ENCODE peak calls at places on chromosome 13, in five cellular contexts. D is body of pancreas; F is kidney epithelial cell; Q is GM23248; X is CD8-positive, alpha-beta memory T cell. A is an unnamed sample.

GRCh38 chr13:74651121-74651520 is 516.9 kb upstream of the KLF12 start:
- DNase-seq in D (no peak), F (no peak), Q (no peak), X (no peak), A (no peak)

GRCh38 chr13:44237276-44237767 is 136.3 kb upstream of the SERP2 start:
- DNase-seq in D (peak), F (peak), Q (peak), X (no peak), A (peak)

GRCh38 chr13:32330438-32330837 is 15.1 kb downstream of the BRCA2 start:
- DNase-seq in D (no peak), F (no peak), Q (peak), X (no peak), A (no peak)

GRCh38 chr13:102347490-102347889 is 54.4 kb downstream of the FGF14 start:
- DNase-seq in D (no peak), F (no peak), Q (no peak), X (no peak), A (no peak)

GRCh38 chr13:29852464-29853054 is 2.1 kb upstream of the UBL3 start:
- DNase-seq in D (no peak), F (no peak), Q (peak), X (no peak), A (no peak)

GRCh38 chr13:44540761-44541434 is 35.2 kb downstream of the TSC22D1 start:
- DNase-seq in D (peak), F (no peak), Q (no peak), X (no peak), A (no peak)

GRCh38 chr13:101751488-101751887 is 299.0 kb downstream of the ITGBL1 start:
- DNase-seq in D (no peak), F (no peak), Q (peak), X (no peak), A (no peak)

GRCh38 chr13:30880151-30880551 is 25.9 kb upstream of the MEDAG start:
- DNase-seq in D (no peak), F (no peak), Q (peak), X (no peak), A (no peak)

GRCh38 chr13:20828540-20829364 is 55.0 kb upstream of the EEF1AKMT1 start:
- DNase-seq in D (peak), F (no peak), Q (peak), X (no peak), A (no peak)

GRCh38 chr13:98998831-98999634 is 21.2 kb upstream of the DOCK9 start:
- DNase-seq in D (no peak), F (no peak), Q (peak), X (no peak), A (no peak)

GRCh38 chr13:93169980-93170379 is 56.6 kb upstream of the GPC6 start:
- DNase-seq in D (no peak), F (peak), Q (peak), X (no peak), A (no peak)

GRCh38 chr13:64061649-64062048 is 2646.0 kb upstream of the PCDH20 start:
- DNase-seq in D (no peak), F (no peak), Q (no peak), X (no peak), A (no peak)

GRCh38 chr13:45441633-45442032 is 23.1 kb upstream of the COG3 start:
- DNase-seq in D (no peak), F (peak), Q (peak), X (no peak), A (no peak)

GRCh38 chr13:99303863-99304521 is 3.2 kb downstream of the GPR183 start:
- DNase-seq in D (peak), F (no peak), Q (no peak), X (peak), A (no peak)

GRCh38 chr13:93847162-93847561 is 620.6 kb downstream of the GPC6 start:
- DNase-seq in D (no peak), F (peak), Q (peak), X (no peak), A (no peak)

GRCh38 chr13:53068841-53069520 is 40.4 kb downstream of the OLFM4 start:
- DNase-seq in D (no peak), F (no peak), Q (no peak), X (no peak), A (peak)

GRCh38 chr13:109773276-109773675 is 13.1 kb downstream of the IRS2 start:
- DNase-seq in D (no peak), F (no peak), Q (no peak), X (no peak), A (no peak)

GRCh38 chr13:80386592-80386991 is 45.7 kb upstream of the SPRY2 start:
- DNase-seq in D (peak), F (no peak), Q (no peak), X (no peak), A (no peak)

GRCh38 chr13:102091231-102091630 is 310.6 kb downstream of the FGF14 start:
- DNase-seq in D (no peak), F (no peak), Q (no peak), X (no peak), A (no peak)

GRCh38 chr13:40434516-40435397 is 231.7 kb downstream of the FOXO1 start:
- DNase-seq in D (no peak), F (no peak), Q (no peak), X (no peak), A (no peak)

GRCh38 chr13:21359855-21360254 is 99.2 kb downstream of the ZDHHC20 start:
- DNase-seq in D (no peak), F (no peak), Q (no peak), X (no peak), A (no peak)

GRCh38 chr13:66618702-66619101 is 611.4 kb downstream of the PCDH9 start:
- DNase-seq in D (no peak), F (no peak), Q (peak), X (no peak), A (no peak)

GRCh38 chr13:108496364-108497215 is 132.8 kb upstream of the MYO16 start:
- DNase-seq in D (no peak), F (no peak), Q (no peak), X (no peak), A (no peak)
- H3K4me3 ChIP-seq in D (no peak), F (peak), Q (no peak), X (peak), A (no peak)

DNA sequence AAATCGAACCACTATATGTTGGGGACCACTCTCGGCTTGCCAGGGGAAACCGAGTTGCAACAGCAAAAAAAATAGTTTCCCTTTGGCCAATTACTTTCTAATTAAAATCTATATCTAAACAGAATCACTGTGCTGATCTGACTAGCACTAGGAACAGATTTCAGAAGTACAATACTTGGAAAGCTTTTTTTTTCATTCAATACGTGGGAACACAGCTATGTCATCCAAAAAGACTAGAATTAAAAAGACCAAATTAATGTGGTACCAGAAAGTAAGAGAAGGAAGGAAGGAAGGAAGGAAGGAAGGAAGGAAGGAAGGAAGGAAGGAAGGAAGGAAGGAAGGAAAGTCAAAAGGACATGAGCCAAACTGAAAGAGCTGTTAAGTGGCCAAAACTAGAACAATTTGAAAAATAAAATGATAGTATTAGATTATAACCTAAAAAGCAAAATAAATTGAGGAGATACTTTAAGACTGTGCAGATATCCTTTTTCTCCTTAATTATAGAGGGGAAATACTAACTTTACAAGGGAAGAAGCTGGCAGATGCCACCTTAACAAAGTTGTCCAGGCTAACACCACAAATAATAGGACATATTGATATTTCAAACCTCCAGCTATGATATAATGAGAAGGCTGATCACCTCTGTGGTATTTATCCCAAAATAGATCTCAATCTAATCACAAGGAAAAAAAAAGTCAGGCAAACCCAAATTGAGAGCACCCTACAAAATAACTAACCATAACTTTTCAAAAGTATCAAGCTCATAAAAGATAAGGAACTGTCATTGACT is 63.9 kb downstream of the DIAPH3 start:
- DNase-seq in D (no peak), F (no peak), Q (no peak), X (no peak), A (no peak)
- H3K4me3 ChIP-seq in D (no peak), F (no peak), Q (no peak), X (no peak), A (no peak)

GRCh38 chr13:59750860-59751259 is 412.9 kb downstream of the DIAPH3 start:
- DNase-seq in D (peak), F (peak), Q (peak), X (no peak), A (no peak)
- H3K4me3 ChIP-seq in D (no peak), F (no peak), Q (peak), X (no peak), A (no peak)

GRCh38 chr13:50152224-50152623 is 137.0 kb downstream of the KCNRG start:
- DNase-seq in D (no peak), F (no peak), Q (no peak), X (no peak), A (no peak)
- H3K4me3 ChIP-seq in D (no peak), F (no peak), Q (peak), X (peak), A (no peak)

DNA sequence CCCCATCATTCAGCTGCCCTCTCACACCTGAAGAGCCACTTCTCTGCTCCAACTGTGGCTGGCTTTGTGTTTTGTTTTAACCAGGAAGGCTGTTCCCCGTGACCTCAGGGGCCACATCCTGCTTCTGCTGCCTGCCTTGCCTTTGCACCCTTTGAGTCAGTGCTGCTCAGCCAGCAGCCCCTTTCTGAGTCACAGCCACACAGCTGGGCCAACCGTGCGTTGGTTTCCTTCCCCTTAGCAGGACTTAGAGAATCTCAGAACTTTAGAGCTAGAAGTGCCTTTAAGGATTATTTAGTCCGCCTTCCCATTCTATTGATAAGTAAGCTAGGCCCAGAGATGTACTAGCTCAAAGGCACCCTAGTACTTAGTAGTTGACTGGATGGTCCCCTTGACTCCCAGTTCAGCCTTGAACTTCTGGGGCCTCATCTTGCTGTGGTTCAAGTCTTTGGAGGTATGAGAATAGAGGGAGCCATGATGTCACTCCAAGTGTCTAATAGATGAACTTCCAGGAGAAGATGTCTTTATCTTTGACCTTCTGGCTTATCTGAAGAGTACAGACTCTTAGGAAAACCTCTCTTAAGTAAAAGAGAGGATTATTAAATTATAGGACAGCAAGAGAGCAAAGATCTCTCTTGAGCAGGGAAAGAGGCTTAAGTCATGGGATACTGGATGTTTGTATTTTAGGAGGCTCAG is 8.0 kb downstream of the RGCC start:
- DNase-seq in D (peak), F (peak), Q (peak), X (peak), A (peak)
- H3K4me3 ChIP-seq in D (no peak), F (no peak), Q (no peak), X (peak), A (no peak)

GRCh38 chr13:95641291-95641811 is 3.2 kb downstream of the DZIP1 start:
- DNase-seq in D (no peak), F (no peak), Q (peak), X (no peak), A (peak)
- H3K4me3 ChIP-seq in D (no peak), F (peak), Q (peak), X (no peak), A (no peak)

GRCh38 chr13:114144606-114145244 is 12.3 kb upstream of the RASA3 start:
- DNase-seq in D (no peak), F (no peak), Q (no peak), X (no peak), A (no peak)
- H3K4me3 ChIP-seq in D (no peak), F (no peak), Q (no peak), X (peak), A (no peak)

A was measured in thyroid gland.